ENCODE peak calls at places on chromosomes 7 and 10, in six cellular contexts. One of them, this sample, is unnamed.
A peak's percentile ranks its signal among the peaks of the same experiment; 100 is the strongest.

GRCh38 chr10:129868470-129869035 is 95.5 kb downstream of the EBF3 start:
- DNase-seq in mammary epithelial cell: no peak
- DNase-seq in astrocyte: no peak
- DNase-seq in GM23338: peak; percentile 34
- DNase-seq in hepatocyte: no peak
- DNase-seq in neural progenitor cell: no peak
- DNase-seq in this sample: no peak

GRCh38 chr10:7826971-7827370 is 8.7 kb downstream of the TAF3 start:
- DNase-seq in neural progenitor cell: no peak
- DNase-seq in astrocyte: peak; percentile 59
- DNase-seq in hepatocyte: peak; percentile 46
- DNase-seq in mammary epithelial cell: peak; percentile 40
- DNase-seq in GM23338: peak; percentile 41
- DNase-seq in this sample: peak; percentile 69

GRCh38 chr10:59002011-59002410 is 174.4 kb upstream of the PHYHIPL start:
- DNase-seq in astrocyte: no peak
- DNase-seq in mammary epithelial cell: no peak
- DNase-seq in GM23338: no peak
- DNase-seq in neural progenitor cell: no peak
- DNase-seq in hepatocyte: no peak
- DNase-seq in this sample: no peak

GRCh38 chr7:113831509-113831908 is 87.3 kb downstream of the PPP1R3A start:
- DNase-seq in mammary epithelial cell: no peak
- DNase-seq in neural progenitor cell: no peak
- DNase-seq in astrocyte: peak; percentile 6
- DNase-seq in GM23338: peak; percentile 29
- DNase-seq in hepatocyte: peak; percentile 13
- DNase-seq in this sample: peak; percentile 66

GRCh38 chr10:21497177-21497807 is 28.2 kb downstream of the SKIDA1 start:
- DNase-seq in astrocyte: peak; percentile 63
- DNase-seq in hepatocyte: peak; percentile 94
- DNase-seq in GM23338: peak; percentile 91
- DNase-seq in mammary epithelial cell: peak; percentile 81
- DNase-seq in neural progenitor cell: peak; percentile 90
- DNase-seq in this sample: peak; percentile 82

GRCh38 chr7:19520392-19520791 is 188.4 kb downstream of the POLR1F start:
- DNase-seq in astrocyte: no peak
- DNase-seq in mammary epithelial cell: no peak
- DNase-seq in GM23338: no peak
- DNase-seq in hepatocyte: no peak
- DNase-seq in neural progenitor cell: no peak
- DNase-seq in this sample: no peak

GRCh38 chr7:74312418-74313021 is 23.3 kb downstream of the CLIP2 start:
- DNase-seq in astrocyte: no peak
- DNase-seq in GM23338: no peak
- DNase-seq in neural progenitor cell: no peak
- DNase-seq in mammary epithelial cell: peak; percentile 96
- DNase-seq in hepatocyte: no peak
- DNase-seq in this sample: no peak

GRCh38 chr10:501596-501995 is 187.9 kb downstream of the DIP2C start:
- DNase-seq in neural progenitor cell: no peak
- DNase-seq in mammary epithelial cell: peak; percentile 70
- DNase-seq in astrocyte: no peak
- DNase-seq in GM23338: no peak
- DNase-seq in hepatocyte: no peak
- DNase-seq in this sample: no peak

GRCh38 chr7:25951414-25952276 is 200.4 kb upstream of the NFE2L3 start:
- DNase-seq in GM23338: peak; percentile 44
- DNase-seq in neural progenitor cell: peak; percentile 8
- DNase-seq in astrocyte: no peak
- DNase-seq in mammary epithelial cell: no peak
- DNase-seq in hepatocyte: peak; percentile 26
- DNase-seq in this sample: no peak

GRCh38 chr10:126663328-126663727 is 7.2 kb downstream of the C10orf90 start:
- DNase-seq in mammary epithelial cell: no peak
- DNase-seq in neural progenitor cell: no peak
- DNase-seq in GM23338: no peak
- DNase-seq in astrocyte: peak; percentile 98
- DNase-seq in hepatocyte: peak; percentile 19
- DNase-seq in this sample: peak; percentile 98

GRCh38 chr7:7766671-7767070 is 48.3 kb upstream of the RPA3 start:
- DNase-seq in astrocyte: no peak
- DNase-seq in hepatocyte: no peak
- DNase-seq in neural progenitor cell: no peak
- DNase-seq in GM23338: no peak
- DNase-seq in mammary epithelial cell: no peak
- DNase-seq in this sample: peak; percentile 57

GRCh38 chr7:151008143-151008510 is 16.2 kb downstream of the ATG9B start:
- DNase-seq in neural progenitor cell: no peak
- DNase-seq in GM23338: no peak
- DNase-seq in mammary epithelial cell: no peak
- DNase-seq in hepatocyte: no peak
- DNase-seq in astrocyte: no peak
- DNase-seq in this sample: no peak

GRCh38 chr10:97463363-97464132 is 17.6 kb downstream of the ZDHHC16 start:
- DNase-seq in GM23338: peak; percentile 87
- DNase-seq in hepatocyte: peak; percentile 80
- DNase-seq in astrocyte: peak; percentile 30
- DNase-seq in neural progenitor cell: peak; percentile 68
- DNase-seq in mammary epithelial cell: peak; percentile 65
- DNase-seq in this sample: peak; percentile 27

GRCh38 chr7:157871681-157872080 is 534.9 kb downstream of the DNAJB6 start:
- DNase-seq in neural progenitor cell: no peak
- DNase-seq in mammary epithelial cell: no peak
- DNase-seq in astrocyte: no peak
- DNase-seq in GM23338: no peak
- DNase-seq in hepatocyte: no peak
- DNase-seq in this sample: no peak

GRCh38 chr7:18399624-18400235 is 95.8 kb upstream of the HDAC9 start:
- DNase-seq in astrocyte: peak; percentile 24
- DNase-seq in neural progenitor cell: peak; percentile 11
- DNase-seq in GM23338: peak; percentile 47
- DNase-seq in hepatocyte: no peak
- DNase-seq in mammary epithelial cell: no peak
- DNase-seq in this sample: no peak

GRCh38 chr10:78290131-78290750 is 256.6 kb downstream of the RPS24 start:
- DNase-seq in mammary epithelial cell: no peak
- DNase-seq in neural progenitor cell: no peak
- DNase-seq in hepatocyte: no peak
- DNase-seq in GM23338: peak; percentile 61
- DNase-seq in astrocyte: no peak
- DNase-seq in this sample: no peak

GRCh38 chr7:144391823-144392255 is 11.7 kb downstream of the NOBOX start:
- DNase-seq in GM23338: peak; percentile 83
- DNase-seq in mammary epithelial cell: peak; percentile 35
- DNase-seq in neural progenitor cell: peak; percentile 69
- DNase-seq in astrocyte: peak; percentile 27
- DNase-seq in hepatocyte: peak; percentile 67
- DNase-seq in this sample: peak; percentile 79

GRCh38 chr10:86668297-86669165 is at the start of gene LDB3:
- DNase-seq in hepatocyte: peak; percentile 35
- DNase-seq in astrocyte: peak; percentile 65
- DNase-seq in mammary epithelial cell: no peak
- DNase-seq in GM23338: no peak
- DNase-seq in neural progenitor cell: peak; percentile 58
- DNase-seq in this sample: peak; percentile 63

GRCh38 chr10:3931224-3931623 is 146.2 kb upstream of the KLF6 start:
- DNase-seq in GM23338: no peak
- DNase-seq in hepatocyte: no peak
- DNase-seq in mammary epithelial cell: no peak
- DNase-seq in astrocyte: no peak
- DNase-seq in neural progenitor cell: no peak
- DNase-seq in this sample: no peak

GRCh38 chr7:123624527-123625183 is 23.0 kb downstream of the ASB15 start:
- DNase-seq in neural progenitor cell: peak; percentile 64
- DNase-seq in astrocyte: no peak
- DNase-seq in GM23338: peak; percentile 80
- DNase-seq in hepatocyte: peak; percentile 37
- DNase-seq in mammary epithelial cell: peak; percentile 6
- DNase-seq in this sample: no peak

GRCh38 chr7:105587899-105588690 is 6.8 kb upstream of the EFCAB10 start:
- DNase-seq in GM23338: no peak
- DNase-seq in neural progenitor cell: no peak
- DNase-seq in mammary epithelial cell: no peak
- DNase-seq in astrocyte: no peak
- DNase-seq in hepatocyte: peak; percentile 13
- DNase-seq in this sample: no peak

GRCh38 chr10:7560519-7560918 is 106.2 kb downstream of the ITIH5 start:
- DNase-seq in GM23338: no peak
- DNase-seq in astrocyte: no peak
- DNase-seq in mammary epithelial cell: no peak
- DNase-seq in hepatocyte: no peak
- DNase-seq in neural progenitor cell: no peak
- DNase-seq in this sample: no peak

DNA sequence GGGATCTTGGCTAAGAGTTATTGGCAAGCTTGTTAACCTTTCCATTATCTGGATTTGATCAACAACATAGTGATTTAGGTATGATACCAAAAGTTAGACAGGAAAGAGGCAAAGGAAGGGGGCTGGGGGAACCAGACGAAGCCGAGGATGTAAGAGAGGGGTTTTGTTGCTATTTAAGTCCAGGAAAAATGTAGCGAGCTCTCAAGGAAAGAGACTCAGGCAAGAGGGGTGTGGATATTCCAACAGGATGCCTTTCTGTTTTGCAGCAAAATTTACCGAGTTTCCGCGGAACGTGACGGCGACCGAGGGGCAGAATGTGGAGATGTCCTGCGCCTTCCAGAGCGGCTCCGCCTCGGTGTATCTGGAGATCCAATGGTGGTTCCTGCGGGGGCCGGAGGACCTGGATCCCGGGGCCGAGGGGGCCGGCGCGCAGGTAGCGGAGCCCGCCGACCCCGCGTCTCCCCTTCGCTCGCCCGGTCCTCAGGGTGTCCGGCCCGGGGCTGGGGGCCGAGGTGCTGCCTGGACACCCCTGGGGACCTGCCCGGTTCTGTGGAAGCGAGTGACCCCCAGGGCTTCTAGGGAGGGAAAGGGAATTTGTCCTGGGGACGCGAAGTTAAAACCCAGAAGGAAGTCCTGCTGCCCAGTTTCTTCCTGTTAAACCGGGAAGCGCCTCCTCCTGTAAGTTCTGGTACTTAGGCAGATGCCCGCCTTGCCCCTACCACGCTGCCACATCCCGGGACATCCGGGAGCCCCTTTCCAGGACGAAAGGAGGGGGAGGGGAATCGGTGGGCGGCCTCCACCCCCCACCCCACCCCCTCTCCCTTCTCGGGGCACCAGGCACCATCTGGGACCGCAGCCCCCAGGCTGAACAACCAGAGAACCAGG is 2.4 kb downstream of the VSTM2A start:
- DNase-seq in GM23338: peak; percentile 76
- DNase-seq in mammary epithelial cell: no peak
- DNase-seq in hepatocyte: peak; percentile 6
- DNase-seq in astrocyte: no peak
- DNase-seq in neural progenitor cell: peak; percentile 60
- DNase-seq in this sample: no peak
- TF ChIP-seq EZH2 in GM23338: peak; percentile 25
- TF ChIP-seq EZH2 in mammary epithelial cell: peak; percentile 73
- TF ChIP-seq EZH2 in hepatocyte: no peak
- TF ChIP-seq EZH2 in astrocyte: peak; percentile 31
- TF ChIP-seq EZH2 in neural progenitor cell: peak; percentile 91
- TF ChIP-seq EZH2 in this sample: no peak

DNA sequence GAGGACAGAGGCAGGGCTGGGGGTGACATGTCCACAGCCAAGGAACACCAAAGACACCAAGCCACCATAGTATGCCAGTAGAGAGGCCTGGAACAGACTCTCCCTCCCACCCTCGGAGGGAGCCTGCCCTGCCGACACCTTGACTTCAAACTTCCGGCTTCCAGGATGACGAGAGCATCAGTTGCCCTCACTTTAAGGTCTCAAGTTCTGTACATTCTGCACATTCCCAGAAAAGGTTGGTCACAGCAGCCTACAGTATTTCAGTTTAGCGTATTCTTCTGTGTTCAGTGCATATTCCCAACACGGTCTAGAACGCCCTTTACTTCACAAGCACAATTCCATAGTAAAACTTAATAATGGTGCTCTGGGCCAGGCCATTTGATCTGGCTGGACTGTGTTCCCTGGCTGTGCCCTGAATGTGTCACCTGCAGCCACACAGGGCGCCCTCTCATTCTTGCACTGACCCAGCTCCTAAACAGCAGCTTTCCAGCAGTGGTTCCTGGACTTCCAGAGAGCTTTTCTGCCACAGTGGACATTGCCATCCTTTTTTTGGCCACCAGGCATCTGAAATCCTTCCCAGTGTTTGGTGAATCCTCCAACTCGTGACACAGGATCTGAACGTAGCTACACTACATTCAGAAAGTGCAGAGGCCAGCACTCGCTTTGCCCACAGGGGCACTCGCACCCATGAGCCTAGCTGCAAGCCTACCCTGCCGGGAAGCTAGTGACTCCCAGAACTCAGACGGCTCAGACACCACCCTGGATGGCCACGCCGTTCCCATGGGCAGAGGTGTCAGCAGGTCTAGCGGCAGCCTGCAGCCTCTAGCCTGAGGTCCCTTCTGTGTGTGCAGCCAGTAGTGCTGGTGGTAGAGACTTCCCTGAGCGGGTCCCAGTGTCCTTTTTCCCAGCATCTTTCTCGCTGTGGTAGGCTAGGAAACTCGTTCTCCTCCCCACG is 36.4 kb upstream of the INSIG1 start:
- DNase-seq in mammary epithelial cell: no peak
- DNase-seq in astrocyte: no peak
- DNase-seq in GM23338: peak; percentile 8
- DNase-seq in neural progenitor cell: no peak
- DNase-seq in hepatocyte: no peak
- DNase-seq in this sample: no peak
- TF ChIP-seq CTCF in mammary epithelial cell: no peak
- TF ChIP-seq CTCF in astrocyte: no peak
- TF ChIP-seq CTCF in GM23338: no peak
- TF ChIP-seq CTCF in neural progenitor cell: no peak
- TF ChIP-seq CTCF in hepatocyte: no peak
- TF ChIP-seq CTCF in this sample: no peak

DNA sequence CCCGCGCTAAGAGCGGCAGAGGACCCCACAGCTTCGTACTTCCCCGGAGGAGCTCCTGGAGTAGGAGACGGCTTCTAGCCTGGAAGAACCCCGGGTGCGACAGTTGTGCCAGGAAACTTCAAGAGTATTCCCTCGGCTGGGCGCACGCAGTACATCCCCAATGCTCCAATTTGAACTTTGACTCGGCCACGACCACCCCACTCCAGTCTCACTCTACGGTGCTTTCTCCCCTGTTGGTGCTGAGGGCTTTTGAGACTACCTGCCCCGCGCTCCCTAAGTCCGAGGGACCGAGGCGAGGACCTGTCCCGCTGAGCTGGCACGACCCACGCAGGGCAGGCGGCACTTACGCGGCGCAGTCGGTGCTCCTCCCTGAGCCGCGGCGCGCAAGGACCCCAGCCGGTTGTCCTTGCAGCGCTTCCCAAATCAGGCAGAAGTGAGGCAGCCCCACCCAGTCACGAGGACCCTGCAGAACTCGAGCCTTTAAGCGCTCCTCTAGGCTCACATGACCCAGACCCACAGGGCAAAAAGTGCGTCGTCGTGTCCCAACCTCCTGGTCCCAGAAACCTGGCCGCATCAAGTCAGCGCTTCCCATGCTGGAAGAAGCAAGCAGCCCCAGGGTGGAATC is at the start of gene CPVL:
- DNase-seq in GM23338: peak; percentile 76
- DNase-seq in astrocyte: no peak
- DNase-seq in hepatocyte: peak; percentile 54
- DNase-seq in mammary epithelial cell: no peak
- DNase-seq in neural progenitor cell: peak; percentile 64
- DNase-seq in this sample: no peak
- TF ChIP-seq EZH2 in GM23338: no peak
- TF ChIP-seq EZH2 in astrocyte: no peak
- TF ChIP-seq EZH2 in hepatocyte: peak; percentile 41
- TF ChIP-seq EZH2 in mammary epithelial cell: peak; percentile 84
- TF ChIP-seq EZH2 in neural progenitor cell: no peak
- TF ChIP-seq EZH2 in this sample: peak; percentile 59

GRCh38 chr10:102608487-102608886 is 35.8 kb upstream of the TRIM8 start:
- DNase-seq in GM23338: peak; percentile 62
- DNase-seq in neural progenitor cell: no peak
- DNase-seq in mammary epithelial cell: no peak
- DNase-seq in astrocyte: no peak
- DNase-seq in hepatocyte: no peak
- DNase-seq in this sample: no peak
- TF ChIP-seq CTCF in GM23338: peak; percentile 35
- TF ChIP-seq CTCF in neural progenitor cell: peak; percentile 6
- TF ChIP-seq CTCF in mammary epithelial cell: no peak
- TF ChIP-seq CTCF in astrocyte: no peak
- TF ChIP-seq CTCF in hepatocyte: no peak
- TF ChIP-seq CTCF in this sample: no peak